ENCODE peak calls at places on chromosomes 3 and 15, in eight cellular contexts. B is endothelial cell of umbilical vein, P is GM23338, O is stomach, G is SK-N-SH, Z is SK-N-MC, K is upper lobe of left lung, U is sigmoid colon. E is an unnamed sample. For H3K36me3, the result is how much of the 10 kb centered on the place peaks cover.

GRCh38 chr15:91973481-91973880 is 120.0 kb downstream of the SLCO3A1 start:
- DNase-seq in G (peak), U (no peak), B (no peak), Z (no peak), K (no peak), P (no peak), O (no peak), E (no peak)

GRCh38 chr3:36992806-36993325 is at the start of gene EPM2AIP1:
- DNase-seq in B (no peak), K (peak), Z (no peak), U (peak), G (peak), P (peak), O (no peak), E (peak)

GRCh38 chr3:128727485-128727884 is 1.5 kb downstream of the RAB7A start:
- DNase-seq in Z (no peak), G (no peak), O (no peak), U (no peak), B (no peak), K (no peak), P (no peak), E (no peak)

GRCh38 chr3:158672293-158673176 is at the start of gene LXN:
- DNase-seq in P (peak), U (peak), Z (no peak), G (peak), K (peak), O (peak), B (peak), E (peak)

GRCh38 chr15:28106294-28107110 is 7.4 kb upstream of the OCA2 start:
- DNase-seq in U (peak), P (peak), G (peak), B (no peak), Z (no peak), O (no peak), K (peak), E (no peak)

GRCh38 chr15:78033864-78034263 is 43.6 kb downstream of the TBC1D2B start:
- DNase-seq in U (no peak), O (peak), G (no peak), Z (peak), K (no peak), B (peak), P (no peak), E (no peak)

GRCh38 chr15:57288926-57289650 is 87.2 kb upstream of the CGNL1 start:
- DNase-seq in K (no peak), U (no peak), Z (no peak), P (no peak), B (no peak), G (no peak), O (no peak), E (no peak)

GRCh38 chr3:105513042-105513441 is 146.3 kb downstream of the ALCAM start:
- DNase-seq in O (no peak), Z (no peak), B (no peak), G (no peak), U (no peak), K (no peak), P (no peak), E (no peak)

GRCh38 chr15:86650084-86650483 is 570.4 kb downstream of the AGBL1 start:
- DNase-seq in P (no peak), O (no peak), K (no peak), G (no peak), Z (no peak), B (no peak), U (no peak), E (no peak)

GRCh38 chr3:48347500-48347899 is 14.0 kb upstream of the SPINK8 start:
- DNase-seq in Z (no peak), K (no peak), O (no peak), P (no peak), B (no peak), G (peak), U (no peak), E (no peak)

GRCh38 chr3:50450135-50450911 is 53.1 kb downstream of the CACNA2D2 start:
- DNase-seq in P (peak), G (no peak), Z (no peak), O (peak), K (peak), B (peak), U (peak), E (peak)

GRCh38 chr15:67148196-67148701 is 82.8 kb downstream of the SMAD3 start:
- DNase-seq in U (peak), Z (no peak), G (no peak), B (peak), O (no peak), P (no peak), K (no peak), E (no peak)

GRCh38 chr3:111210003-111210699 is 138.5 kb downstream of the NECTIN3 start:
- DNase-seq in G (no peak), U (no peak), Z (peak), P (peak), B (no peak), O (no peak), K (no peak), E (no peak)

GRCh38 chr3:115657168-115657567 is 33.9 kb downstream of the GAP43 start:
- DNase-seq in O (no peak), K (no peak), U (no peak), B (no peak), G (no peak), P (peak), Z (no peak), E (no peak)

GRCh38 chr3:138082992-138083386 is 32.4 kb downstream of the DZIP1L start:
- DNase-seq in O (no peak), Z (no peak), G (no peak), B (no peak), P (no peak), K (no peak), U (no peak), E (no peak)

GRCh38 chr3:50263443-50264388 is 5.2 kb upstream of the SEMA3B start:
- DNase-seq in B (no peak), U (no peak), Z (no peak), K (no peak), P (no peak), G (no peak), O (no peak), E (no peak)

GRCh38 chr15:65021475-65021874 is 8.0 kb downstream of the MTFMT start:
- DNase-seq in B (no peak), U (no peak), Z (no peak), K (no peak), P (no peak), O (no peak), G (no peak), E (no peak)
- H3K36me3 ChIP-seq in B (under half), U (under half), Z (under half), K (under half), P (under half), O (half or more), G (half or more), E (half or more)

DNA sequence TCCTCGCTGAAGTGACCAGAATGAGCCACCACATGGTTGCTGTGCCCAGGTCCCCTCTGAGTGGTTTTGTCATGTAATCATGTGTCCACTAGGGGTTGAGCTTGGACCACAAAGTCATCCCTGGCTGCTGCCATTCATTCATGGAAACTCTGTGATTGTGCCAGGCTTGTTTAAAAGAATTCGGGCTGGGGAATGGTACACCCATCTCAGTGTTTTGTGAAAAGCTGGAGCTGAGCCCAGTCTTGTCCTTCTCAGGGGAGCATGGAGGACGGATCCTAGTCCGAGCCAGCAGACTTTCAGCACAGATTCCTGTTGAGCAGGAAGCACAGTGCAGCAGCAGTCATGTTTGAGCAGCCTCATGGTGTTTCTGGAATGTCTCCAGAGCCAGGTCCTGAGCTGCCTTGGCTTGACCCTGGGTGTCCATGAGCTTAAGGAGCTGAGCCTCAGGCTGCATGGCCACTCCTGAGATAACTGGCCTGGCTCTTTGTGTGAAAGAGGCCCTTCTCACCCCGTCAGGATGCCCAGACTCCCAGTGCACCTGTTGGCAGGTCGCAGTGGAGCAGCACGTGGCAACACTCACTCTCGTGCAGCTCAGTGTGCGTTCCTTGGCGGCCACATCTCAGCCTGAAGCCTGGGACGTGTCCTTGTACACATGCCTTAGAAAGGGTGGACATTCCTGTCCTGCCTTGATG is 260.3 kb upstream of the TPM1 start:
- DNase-seq in B (peak), Z (no peak), U (peak), O (peak), P (peak), K (no peak), G (peak), E (no peak)
- TF ChIP-seq POLR2AphosphoS5 in B (no peak), Z (no peak), U (peak), O (peak), P (no peak), K (no peak), G (peak), E (peak)

DNA sequence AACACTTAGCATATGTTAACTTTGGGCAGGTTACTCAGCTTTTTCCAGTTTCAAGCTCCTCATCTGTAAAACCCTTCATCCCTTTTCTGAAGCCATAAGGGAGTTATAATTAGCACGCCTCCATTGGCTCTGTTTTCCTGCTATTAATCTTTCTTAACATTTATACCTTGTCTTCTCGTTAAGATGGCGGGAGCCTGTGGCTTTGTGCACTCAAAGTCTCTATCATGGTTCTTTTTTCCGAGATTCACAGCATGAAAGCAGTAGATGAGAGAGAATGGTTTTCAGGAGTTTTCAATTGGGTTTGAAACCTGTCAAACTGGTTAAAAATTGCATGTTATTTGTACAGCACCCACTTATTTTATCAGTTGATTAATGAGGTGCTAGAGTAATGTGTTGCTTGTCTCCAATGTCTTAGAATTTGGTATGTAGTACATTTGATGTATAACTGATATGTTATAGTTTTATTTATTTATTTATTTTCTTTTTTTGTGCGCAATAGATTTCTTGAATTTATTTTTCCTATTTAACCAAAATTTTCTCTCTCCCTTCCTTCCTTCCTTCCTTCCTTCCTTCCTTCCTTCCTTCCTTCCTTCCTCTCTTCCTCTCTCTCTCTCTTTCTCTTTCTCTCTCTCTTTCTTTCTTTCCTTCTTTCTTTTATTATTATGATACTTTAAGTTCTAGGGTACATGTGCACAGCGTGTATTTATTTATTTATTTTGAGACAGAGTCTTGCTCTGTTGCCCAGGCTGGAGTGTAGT is 256.0 kb upstream of the TBL1XR1 start:
- DNase-seq in K (no peak), Z (peak), O (no peak), U (no peak), P (no peak), B (no peak), G (no peak), E (no peak)
- H3K27ac ChIP-seq in K (no peak), Z (peak), O (peak), U (peak), P (no peak), B (peak), G (peak), E (peak)

DNA sequence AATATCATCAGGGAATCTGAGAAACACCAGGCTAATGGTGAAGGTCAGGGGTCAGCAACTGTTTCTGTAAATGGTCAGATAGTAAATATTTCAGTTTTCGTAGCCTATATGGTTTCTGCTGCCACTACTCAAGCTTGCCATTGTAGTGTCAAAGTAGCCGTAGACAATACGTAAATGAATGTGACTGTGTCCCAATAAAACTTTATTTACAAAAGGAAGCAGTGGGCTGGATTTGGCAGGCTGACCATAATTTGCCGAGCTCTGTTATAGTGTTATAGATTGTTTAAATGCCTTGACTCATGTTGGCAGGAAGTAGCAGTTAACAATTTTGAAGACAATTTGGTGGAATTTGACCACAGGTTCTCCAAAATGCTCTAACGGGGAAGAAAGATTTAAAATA is 548.2 kb downstream of the FOXP1 start:
- DNase-seq in Z (no peak), G (no peak), K (no peak), U (no peak), O (no peak), P (no peak), B (peak), E (no peak)
- H3K36me3 ChIP-seq in Z (under half), G (half or more), K (under half), U (under half), O (half or more), P (under half), B (under half), E (under half)

GRCh38 chr15:70503798-70504304 is 259.5 kb downstream of the UACA start:
- DNase-seq in K (no peak), P (no peak), G (no peak), O (no peak), U (no peak), B (no peak), Z (no peak), E (no peak)

GRCh38 chr15:70504305-70504951 is 258.9 kb downstream of the UACA start:
- DNase-seq in G (peak), P (no peak), K (no peak), B (no peak), Z (no peak), O (peak), U (peak), E (no peak)

GRCh38 chr15:70504988-70505387 is 258.4 kb downstream of the UACA start:
- DNase-seq in U (no peak), K (peak), O (no peak), G (no peak), B (no peak), Z (no peak), P (no peak), E (no peak)

GRCh38 chr15:70505971-70506887 is 257.1 kb downstream of the UACA start:
- DNase-seq in Z (no peak), G (no peak), P (peak), U (no peak), B (no peak), O (no peak), K (no peak), E (no peak)

GRCh38 chr15:70505411-70505919 is 257.9 kb downstream of the UACA start:
- DNase-seq in G (no peak), K (no peak), B (peak), U (no peak), Z (no peak), P (no peak), O (no peak), E (no peak)
- TF ChIP-seq POLR2AphosphoS5 in G (peak), K (no peak), B (no peak), U (no peak), Z (no peak), P (no peak), O (peak), E (no peak)

DNA sequence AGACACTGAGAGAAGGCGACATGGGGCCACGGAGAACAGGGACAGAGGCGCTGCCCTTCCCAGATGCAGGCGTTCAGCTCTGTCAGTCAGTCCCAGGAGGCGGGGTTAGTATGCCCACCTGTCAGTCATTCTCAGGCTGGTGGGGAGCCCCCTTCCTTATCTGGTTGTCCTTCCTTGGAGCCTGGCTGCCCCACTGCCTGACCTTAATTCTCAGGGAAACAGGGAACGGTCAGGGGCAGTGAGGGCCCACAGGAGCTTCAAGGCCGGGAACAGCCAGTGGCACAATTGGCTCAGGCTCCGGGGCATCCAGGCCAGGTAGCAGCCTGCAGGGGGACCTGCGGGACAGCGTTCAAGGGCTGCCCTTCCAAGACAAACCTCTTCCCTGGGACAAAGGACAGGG is 133.2 kb downstream of the CHSY1 start:
- DNase-seq in P (peak), G (no peak), B (no peak), Z (no peak), O (no peak), K (no peak), U (no peak), E (no peak)
- H3K27ac ChIP-seq in P (no peak), G (no peak), B (no peak), Z (no peak), O (no peak), K (no peak), U (no peak), E (no peak)